ENCODE peak calls at places on chromosomes 16 and 17, in five cellular contexts. U is heart right ventricle, G is uterus, Q is stomach, A is psoas muscle. X is an unnamed sample.

GRCh38 chr17:69810326-69811035 is 264.5 kb upstream of the KCNJ16 start:
- DNase-seq in U (no peak), G (no peak), Q (no peak), A (no peak), X (no peak)

GRCh38 chr17:79388556-79389295 is 222.1 kb downstream of the RBFOX3 start:
- DNase-seq in U (peak; percentile 45), G (no peak), Q (peak; percentile 64), A (peak; percentile 76), X (peak; percentile 72)

GRCh38 chr16:66503030-66503429 is 46.9 kb downstream of the TK2 start:
- DNase-seq in U (no peak), G (peak; percentile 29), Q (no peak), A (no peak), X (no peak)

GRCh38 chr16:85627102-85627834 is 14.1 kb downstream of the GSE1 start:
- DNase-seq in U (no peak), G (no peak), Q (no peak), A (no peak), X (no peak)

GRCh38 chr17:17900615-17901520 is 64.1 kb upstream of the SREBF1 start:
- DNase-seq in U (peak; percentile 91), G (peak; percentile 84), Q (peak; percentile 60), A (peak; percentile 90), X (peak; percentile 63)

GRCh38 chr16:75022567-75022966 is 23.7 kb downstream of the ZNRF1 start:
- DNase-seq in U (no peak), G (no peak), Q (no peak), A (no peak), X (no peak)

GRCh38 chr16:64751906-64752305 is 370.0 kb downstream of the CDH11 start:
- DNase-seq in U (no peak), G (no peak), Q (no peak), A (no peak), X (no peak)

GRCh38 chr16:49628148-49628547 is 227.8 kb downstream of the ZNF423 start:
- DNase-seq in U (no peak), G (no peak), Q (no peak), A (no peak), X (no peak)

GRCh38 chr16:1784977-1785845 is 2.5 kb downstream of the NUBP2 start:
- DNase-seq in U (no peak), G (peak; percentile 13), Q (no peak), A (peak; percentile 45), X (no peak)
- H3K4me1 ChIP-seq in U (peaks cover 49% of the 10 kb centered on the region), G (no peaks in the 10 kb centered on the region), Q (peaks cover 57% of the 10 kb centered on the region), A (peaks cover 28% of the 10 kb centered on the region), X (peaks cover 42% of the 10 kb centered on the region)

GRCh38 chr17:3910420-3911270 is 5.6 kb downstream of the P2RX1 start:
- DNase-seq in U (no peak), G (no peak), Q (no peak), A (no peak), X (no peak)

GRCh38 chr17:3911271-3912053 is 4.8 kb downstream of the P2RX1 start:
- DNase-seq in U (no peak), G (no peak), Q (no peak), A (no peak), X (no peak)

GRCh38 chr17:3907483-3908216 is 8.6 kb downstream of the P2RX1 start:
- DNase-seq in U (no peak), G (no peak), Q (no peak), A (no peak), X (peak; percentile 37)

GRCh38 chr17:3906881-3907280 is 9.4 kb downstream of the P2RX1 start:
- DNase-seq in U (no peak), G (no peak), Q (no peak), A (no peak), X (no peak)

GRCh38 chr17:3909257-3909656 is 7.0 kb downstream of the P2RX1 start:
- DNase-seq in U (no peak), G (no peak), Q (no peak), A (no peak), X (no peak)
- H3K27ac ChIP-seq in U (no peak overlapping the region), G (no peak overlapping the region), Q (no peak overlapping the region), A (no peak overlapping the region), X (no peak overlapping the region)

DNA sequence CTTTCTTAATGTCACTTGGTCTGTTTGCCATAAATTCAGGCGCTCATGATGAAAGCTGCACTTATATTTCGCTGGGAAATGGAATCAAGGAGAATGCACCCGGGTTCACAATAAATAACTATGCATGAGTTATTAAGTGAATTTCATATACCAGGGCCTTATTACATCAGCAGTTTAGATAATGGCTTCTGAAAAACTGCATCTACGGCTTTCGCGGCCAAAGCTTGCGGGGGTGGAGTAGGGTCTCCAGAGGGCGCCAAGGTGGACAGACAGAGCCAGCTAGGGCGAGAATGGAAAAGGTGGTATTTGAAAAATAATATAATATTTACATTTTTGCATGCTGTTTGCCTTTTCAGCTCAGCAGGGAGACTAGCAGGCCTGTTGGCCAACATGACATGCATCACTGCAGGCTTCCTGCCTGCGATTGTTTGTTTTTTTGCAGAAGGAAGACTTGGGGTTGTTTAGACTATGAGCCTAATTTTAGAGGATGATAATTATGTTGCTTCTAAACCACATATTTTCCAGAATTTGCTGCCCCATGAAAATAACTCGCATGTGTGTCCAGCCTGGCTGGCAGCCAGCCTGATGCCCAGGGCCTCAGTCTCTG is 173.8 kb upstream of the IRX3 start:
- DNase-seq in U (no peak), G (no peak), Q (no peak), A (no peak), X (no peak)
- H3K4me3 ChIP-seq in U (no peak overlapping the region), G (no peak overlapping the region), Q (no peak overlapping the region), A (no peak overlapping the region), X (no peak overlapping the region)

GRCh38 chr17:45127209-45127582 is 5.1 kb downstream of the PLCD3 start:
- DNase-seq in U (no peak), G (no peak), Q (peak; percentile 61), A (no peak), X (no peak)
- H3K4me1 ChIP-seq in U (peaks cover 85% of the 10 kb centered on the region), G (peaks cover 5% of the 10 kb centered on the region), Q (peaks cover 91% of the 10 kb centered on the region), A (peaks cover 71% of the 10 kb centered on the region), X (peaks cover 28% of the 10 kb centered on the region)

GRCh38 chr17:62629556-62630364 is 2.3 kb downstream of the MRC2 start:
- DNase-seq in U (no peak), G (no peak), Q (no peak), A (no peak), X (no peak)
- H3K27ac ChIP-seq in U (peak overlapping the region; percentile 94), G (peak overlapping the region; percentile 98), Q (peak overlapping the region; percentile 90), A (no peak overlapping the region), X (no peak overlapping the region)

DNA sequence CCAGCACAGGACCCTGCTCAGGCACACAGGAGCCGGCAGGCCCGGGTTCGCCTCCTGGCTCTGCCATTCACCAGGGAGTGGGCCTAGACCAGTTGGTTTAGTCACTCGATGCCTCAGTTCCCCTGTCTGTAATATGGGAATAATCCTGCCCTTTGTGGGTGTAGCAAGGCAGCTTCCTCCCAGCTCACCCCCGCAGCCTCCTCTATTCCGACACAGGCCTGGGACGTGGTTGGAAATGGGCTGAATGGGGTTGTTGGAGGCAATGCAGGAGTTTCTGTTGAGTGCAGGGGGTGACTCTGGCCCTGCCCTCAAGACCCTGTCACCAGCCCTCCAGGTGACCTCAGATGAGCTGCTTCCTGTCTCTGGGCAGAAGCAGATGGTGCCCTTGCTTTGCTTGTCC is 19.8 kb downstream of the SLC5A10 start:
- DNase-seq in U (no peak), G (no peak), Q (no peak), A (no peak), X (no peak)
- H3K4me3 ChIP-seq in U (no peak overlapping the region), G (no peak overlapping the region), Q (no peak overlapping the region), A (no peak overlapping the region), X (no peak overlapping the region)

DNA sequence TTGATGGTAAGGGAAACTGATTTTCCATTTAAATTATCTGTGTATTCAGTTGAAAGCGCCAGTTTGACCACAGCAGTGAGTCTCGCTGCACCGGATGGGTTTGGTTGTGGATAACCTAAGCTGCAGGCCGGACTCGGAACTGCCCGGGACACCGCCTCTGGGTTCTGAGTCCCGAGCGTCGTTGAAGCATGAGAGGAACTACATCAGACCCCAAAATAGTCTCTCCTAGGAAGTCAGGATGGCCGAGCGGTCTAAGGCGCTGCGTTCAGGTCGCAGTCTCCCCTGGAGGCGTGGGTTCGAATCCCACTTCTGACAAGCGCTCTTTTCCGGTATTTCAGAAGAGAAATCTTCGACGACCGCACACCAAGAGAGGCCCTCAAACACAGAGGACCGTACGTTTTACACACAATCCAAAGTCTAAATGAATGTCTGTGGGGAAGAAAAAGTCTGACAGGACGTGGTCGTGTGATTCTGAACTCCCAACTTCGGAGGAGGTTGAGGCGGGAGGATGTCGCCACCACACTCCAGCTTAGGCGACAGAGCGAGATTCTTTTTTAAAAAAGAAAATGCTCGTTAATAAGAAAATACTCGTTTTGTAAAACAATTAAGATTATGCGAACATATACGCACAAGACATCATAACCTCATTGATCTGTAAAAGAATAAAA is 15.4 kb upstream of the PLLP start:
- DNase-seq in U (peak; percentile 93), G (peak; percentile 91), Q (peak; percentile 83), A (peak; percentile 92), X (peak; percentile 88)
- H3K4me1 ChIP-seq in U (peaks cover 37% of the 10 kb centered on the region), G (peaks cover 5% of the 10 kb centered on the region), Q (peaks cover 46% of the 10 kb centered on the region), A (peaks cover 15% of the 10 kb centered on the region), X (peaks cover 35% of the 10 kb centered on the region)

GRCh38 chr17:36859701-36860100 is 77.6 kb upstream of the LHX1 start:
- DNase-seq in U (no peak), G (no peak), Q (no peak), A (no peak), X (no peak)

GRCh38 chr17:36863131-36863530 is 74.1 kb upstream of the LHX1 start:
- DNase-seq in U (no peak), G (no peak), Q (no peak), A (no peak), X (no peak)

GRCh38 chr17:36863676-36864075 is 73.6 kb upstream of the LHX1 start:
- DNase-seq in U (no peak), G (no peak), Q (no peak), A (no peak), X (no peak)

GRCh38 chr17:36862116-36862920 is 75.0 kb upstream of the LHX1 start:
- DNase-seq in U (no peak), G (no peak), Q (no peak), A (no peak), X (no peak)

DNA sequence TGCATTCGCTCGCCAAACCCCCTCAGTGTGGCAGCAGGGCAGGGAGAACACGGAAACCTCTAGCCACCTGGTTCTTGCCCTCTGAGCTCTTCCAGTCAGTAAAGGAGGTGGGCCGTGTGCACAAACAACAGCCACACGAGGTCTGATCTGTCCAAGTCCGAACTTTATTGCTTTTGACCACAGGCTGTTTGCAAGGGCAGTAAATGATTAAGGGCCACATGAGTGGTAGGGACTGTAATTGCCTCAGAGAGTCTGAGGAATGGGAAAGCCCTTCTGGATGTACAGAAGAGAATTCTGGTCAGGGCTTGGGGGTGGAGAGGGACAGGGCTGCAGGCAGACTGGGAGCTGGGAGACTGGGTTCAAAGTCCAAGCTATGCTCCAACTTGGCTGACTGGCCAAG is 75.7 kb upstream of the LHX1 start:
- DNase-seq in U (no peak), G (no peak), Q (no peak), A (no peak), X (no peak)
- H3K27ac ChIP-seq in U (no peak overlapping the region), G (no peak overlapping the region), Q (no peak overlapping the region), A (no peak overlapping the region), X (no peak overlapping the region)

DNA sequence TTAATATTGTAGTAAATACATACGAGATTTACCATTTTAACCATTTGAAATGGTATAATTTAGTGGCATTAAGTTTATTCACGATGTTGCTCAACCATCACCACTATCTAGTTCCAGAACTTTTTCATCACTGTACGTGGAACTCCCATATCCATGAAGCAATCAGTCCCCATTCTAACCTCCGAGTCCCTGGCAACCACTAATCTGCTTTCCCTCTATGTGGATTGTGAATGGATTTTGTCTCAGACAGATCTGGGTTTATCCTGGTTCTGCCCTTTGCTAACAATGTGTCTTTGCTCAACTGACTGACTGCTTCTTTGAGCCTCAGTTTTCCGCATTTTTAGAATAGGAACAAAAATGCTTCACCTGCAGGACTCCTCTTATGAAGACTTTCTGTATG is 51.4 kb downstream of the TANGO6 start:
- DNase-seq in U (no peak), G (no peak), Q (no peak), A (no peak), X (no peak)
- H3K4me3 ChIP-seq in U (no peak overlapping the region), G (no peak overlapping the region), Q (no peak overlapping the region), A (no peak overlapping the region), X (no peak overlapping the region)